ENCODE peak calls at places on chromosome 13, in four cellular contexts. X is K562, V is GM12878, T is HepG2. K is an unnamed sample.
A peak's percentile ranks its signal among the peaks of the same experiment; 100 is the strongest.

GRCh38 chr13:39531646-39532045 is 71.3 kb downstream of the LHFPL6 start:
- DNase-seq in X (no peak), V (no peak), T (no peak), K (no peak)

GRCh38 chr13:108495686-108496363 is 133.6 kb upstream of the MYO16 start:
- DNase-seq in X (peak; percentile 12), V (no peak), T (no peak), K (peak; percentile 49)

GRCh38 chr13:97648881-97649224 is 214.9 kb downstream of the RAP2A start:
- DNase-seq in X (no peak), V (no peak), T (no peak), K (no peak)

GRCh38 chr13:106981050-106981449 is 413.1 kb upstream of the ARGLU1 start:
- DNase-seq in X (no peak), V (no peak), T (no peak), K (no peak)

GRCh38 chr13:100517706-100518105 is 70.9 kb downstream of the GGACT start:
- DNase-seq in X (no peak), V (no peak), T (no peak), K (no peak)

GRCh38 chr13:49346460-49346859 is 97.4 kb downstream of the CAB39L start:
- DNase-seq in X (no peak), V (no peak), T (no peak), K (no peak)

GRCh38 chr13:109951491-109951890 is 165.1 kb upstream of the IRS2 start:
- DNase-seq in X (no peak), V (no peak), T (no peak), K (no peak)

GRCh38 chr13:92994056-92994455 is 232.6 kb upstream of the GPC6 start:
- DNase-seq in X (no peak), V (no peak), T (no peak), K (no peak)

GRCh38 chr13:83024955-83025594 is 857.2 kb downstream of the SLITRK1 start:
- DNase-seq in X (no peak), V (no peak), T (no peak), K (no peak)

GRCh38 chr13:60080871-60081270 is 82.9 kb downstream of the DIAPH3 start:
- DNase-seq in X (no peak), V (no peak), T (no peak), K (no peak)

GRCh38 chr13:45055198-45055901 is 65.0 kb upstream of the GTF2F2 start:
- DNase-seq in X (no peak), V (peak; percentile 24), T (no peak), K (no peak)

GRCh38 chr13:42574435-42575311 is 721 bp downstream of the TNFSF11 start:
- DNase-seq in X (no peak), V (no peak), T (no peak), K (peak; percentile 29)

GRCh38 chr13:112441226-112441625 is 65.1 kb downstream of the SPACA7 start:
- DNase-seq in X (no peak), V (no peak), T (no peak), K (no peak)

GRCh38 chr13:107099661-107100060 is 531.7 kb upstream of the ARGLU1 start:
- DNase-seq in X (no peak), V (no peak), T (no peak), K (no peak)

GRCh38 chr13:99979453-99980200 is 2.0 kb upstream of the ZIC2 start:
- DNase-seq in X (peak; percentile 55), V (no peak), T (no peak), K (peak; percentile 69)

GRCh38 chr13:29771247-29771646 is 79.2 kb downstream of the UBL3 start:
- DNase-seq in X (peak; percentile 9), V (no peak), T (peak; percentile 23), K (no peak)

GRCh38 chr13:100526299-100527030 is 62.1 kb downstream of the GGACT start:
- DNase-seq in X (no peak), V (no peak), T (no peak), K (no peak)

GRCh38 chr13:20222553-20222952 is 9.6 kb downstream of the GJB6 start:
- DNase-seq in X (no peak), V (no peak), T (no peak), K (no peak)

GRCh38 chr13:42985312-42986175 is 6.5 kb downstream of the EPSTI1 start:
- DNase-seq in X (no peak), V (no peak), T (no peak), K (no peak)

GRCh38 chr13:110887242-110887954 is 27.5 kb downstream of the ANKRD10 start:
- DNase-seq in X (no peak), V (no peak), T (no peak), K (no peak)

GRCh38 chr13:108033800-108034707 is 181.3 kb downstream of the LIG4 start:
- DNase-seq in X (no peak), V (no peak), T (peak; percentile 18), K (no peak)

GRCh38 chr13:74695021-74695800 is 561.0 kb upstream of the KLF12 start:
- DNase-seq in X (no peak), V (no peak), T (no peak), K (no peak)

GRCh38 chr13:46385946-46386345 is 1.1 kb downstream of the RUBCNL start:
- DNase-seq in X (no peak), V (no peak), T (no peak), K (no peak)

GRCh38 chr13:46386996-46387851 is at the start of gene RUBCNL:
- DNase-seq in X (no peak), V (no peak), T (no peak), K (peak; percentile 70)

GRCh38 chr13:46388308-46388707 is 1.3 kb upstream of the RUBCNL start:
- DNase-seq in X (no peak), V (no peak), T (no peak), K (no peak)

GRCh38 chr13:46388846-46389245 is 1.8 kb upstream of the RUBCNL start:
- DNase-seq in X (no peak), V (no peak), T (no peak), K (no peak)

DNA sequence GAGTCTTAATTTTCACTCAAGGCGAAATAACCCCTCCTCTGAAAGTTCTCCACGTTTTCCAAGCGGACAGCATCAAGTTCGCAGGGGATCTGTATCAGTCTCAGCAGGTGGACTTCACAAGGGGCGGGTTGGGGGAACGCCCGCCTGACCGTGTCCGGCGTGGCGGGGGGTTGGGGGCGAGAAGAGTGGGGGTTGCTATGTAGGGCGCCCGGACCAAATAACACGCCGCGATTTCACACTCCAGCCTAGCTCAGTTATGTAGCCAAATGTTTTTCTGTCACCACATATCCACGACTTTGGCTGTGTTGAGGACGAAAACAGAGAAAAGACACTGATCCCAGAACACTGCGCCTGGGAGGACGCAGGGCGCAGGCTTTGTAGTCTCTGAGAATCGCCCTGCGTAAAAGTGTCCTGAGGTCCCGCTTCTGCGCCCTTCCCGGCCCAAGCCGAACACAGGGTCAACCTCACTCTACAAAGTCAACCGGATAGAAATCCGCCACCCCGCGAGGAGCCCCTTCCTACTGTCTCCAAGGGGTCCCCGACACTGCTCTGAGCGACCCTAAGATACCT is 541 bp downstream of the RUBCNL start:
- DNase-seq in X (no peak), V (no peak), T (no peak), K (no peak)
- TF ChIP-seq CBFB in X (no peak), V (no peak), T (no peak), K (no peak)

GRCh38 chr13:50826035-50826434 is 17.5 kb downstream of the DLEU7 start:
- DNase-seq in X (no peak), V (no peak), T (no peak), K (no peak)
- TF ChIP-seq CBFB in X (no peak), V (no peak), T (no peak), K (no peak)

DNA sequence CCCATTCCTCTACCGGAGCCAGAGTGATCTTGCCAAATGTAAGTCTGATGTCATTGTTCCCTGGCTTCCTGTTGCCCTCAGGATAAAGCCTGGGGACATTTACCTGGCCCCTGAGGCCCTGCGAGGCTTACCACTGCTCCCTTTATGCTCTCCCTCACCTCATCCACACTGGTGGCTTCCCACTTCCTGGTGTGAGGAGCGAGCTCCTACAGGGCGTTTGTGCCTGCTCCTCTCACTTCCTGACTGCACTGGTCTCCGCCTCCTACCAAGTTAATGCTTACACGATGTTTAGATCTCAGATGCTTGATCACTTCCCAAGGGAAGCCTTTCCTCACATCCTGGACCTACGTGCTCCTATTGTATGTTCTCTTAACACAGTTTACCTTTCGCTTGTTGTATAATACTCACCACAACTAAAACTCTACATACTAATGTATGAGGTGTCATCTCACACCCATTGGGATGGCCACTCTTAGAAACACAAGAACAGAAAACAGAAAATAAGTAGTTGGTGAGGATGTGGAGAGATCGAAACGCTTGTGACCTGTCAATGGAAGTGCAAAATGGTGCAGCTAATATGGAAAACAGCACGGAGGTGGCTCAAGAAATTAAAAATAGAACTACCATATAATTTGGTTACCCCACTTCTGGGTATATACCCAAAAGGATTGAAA is 177.6 kb downstream of the SHISA2 start:
- DNase-seq in X (no peak), V (no peak), T (no peak), K (no peak)
- TF ChIP-seq CBFB in X (no peak), V (no peak), T (no peak), K (no peak)

GRCh38 chr13:31328549-31329229 is 128.9 kb downstream of the B3GLCT start:
- DNase-seq in X (no peak), V (no peak), T (no peak), K (no peak)
- TF ChIP-seq CBFB in X (no peak), V (no peak), T (no peak), K (no peak)

GRCh38 chr13:23159205-23159586 is 21.6 kb upstream of the SGCG start:
- DNase-seq in X (peak; percentile 51), V (no peak), T (peak; percentile 15), K (peak; percentile 85)
- TF ChIP-seq CBFB in X (no peak), V (no peak), T (no peak), K (no peak)

GRCh38 chr13:28173793-28174192 is 35.4 kb downstream of the PAN3 start:
- DNase-seq in X (no peak), V (no peak), T (no peak), K (no peak)
- TF ChIP-seq CBFB in X (no peak), V (no peak), T (no peak), K (no peak)

GRCh38 chr13:78603240-78603947 is at the start of gene POU4F1:
- DNase-seq in X (peak; percentile 89), V (peak; percentile 19), T (peak; percentile 72), K (peak; percentile 93)
- TF ChIP-seq CBFB in X (no peak), V (no peak), T (no peak), K (no peak)

GRCh38 chr13:26424181-26424580 is 133.3 kb upstream of the WASF3 start:
- DNase-seq in X (no peak), V (no peak), T (no peak), K (no peak)

GRCh38 chr13:26420282-26420960 is 137.1 kb upstream of the WASF3 start:
- DNase-seq in X (no peak), V (no peak), T (peak; percentile 36), K (no peak)

GRCh38 chr13:26425439-26426358 is 131.8 kb upstream of the WASF3 start:
- DNase-seq in X (no peak), V (no peak), T (peak; percentile 34), K (no peak)

GRCh38 chr13:26422036-26422435 is 135.4 kb upstream of the WASF3 start:
- DNase-seq in X (no peak), V (no peak), T (no peak), K (no peak)

GRCh38 chr13:26423634-26424033 is 133.8 kb upstream of the WASF3 start:
- DNase-seq in X (no peak), V (no peak), T (no peak), K (no peak)
- TF ChIP-seq CBFB in X (no peak), V (no peak), T (no peak), K (no peak)

DNA sequence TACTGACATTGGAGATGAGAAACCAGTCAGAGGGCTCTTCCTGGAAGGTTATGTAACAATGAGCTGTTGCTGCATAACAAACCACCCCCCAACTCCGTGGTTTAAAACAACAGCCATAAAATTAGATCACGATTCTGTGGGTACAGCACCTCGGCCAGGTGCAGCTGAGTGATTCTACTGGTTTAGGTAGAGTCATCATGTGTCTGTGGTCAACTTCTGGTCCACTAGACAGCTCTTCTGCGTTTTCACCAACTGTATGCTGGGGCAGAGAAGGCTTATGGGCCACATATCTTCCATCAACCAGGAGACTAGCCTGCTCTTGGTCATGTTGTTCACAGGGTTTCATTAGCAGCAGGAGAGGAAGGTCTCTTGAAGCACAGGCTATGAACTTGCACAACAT is 585.5 kb downstream of the KCTD12 start:
- DNase-seq in X (no peak), V (no peak), T (no peak), K (no peak)
- TF ChIP-seq CBFB in X (no peak), V (no peak), T (no peak), K (no peak)